ENCODE peak calls at places on chromosomes 5 and 9, in four cellular contexts. One of them, this sample, is unnamed.

GRCh38 chr9:121508415-121508814 is 8.8 kb upstream of the GGTA1 start:
- DNase-seq in AG10803: no peak
- DNase-seq in HCEC 1CT: no peak
- DNase-seq in AG08395: no peak
- DNase-seq in this sample: no peak

GRCh38 chr9:109118802-109119438 is 827 bp downstream of the TMEM245 start:
- DNase-seq in AG10803: peak
- DNase-seq in HCEC 1CT: peak
- DNase-seq in AG08395: peak
- DNase-seq in this sample: no peak

GRCh38 chr5:132207783-132208182 is 19.9 kb downstream of the P4HA2 start:
- DNase-seq in AG10803: no peak
- DNase-seq in HCEC 1CT: no peak
- DNase-seq in AG08395: no peak
- DNase-seq in this sample: no peak

GRCh38 chr5:74325866-74326265 is 314.7 kb downstream of the ENC1 start:
- DNase-seq in AG10803: peak
- DNase-seq in HCEC 1CT: peak
- DNase-seq in AG08395: peak
- DNase-seq in this sample: no peak

GRCh38 chr5:142246263-142246662 is 78.6 kb downstream of the SPRY4 start:
- DNase-seq in AG10803: peak
- DNase-seq in HCEC 1CT: peak
- DNase-seq in AG08395: peak
- DNase-seq in this sample: peak

GRCh38 chr5:159316519-159317383 is 13.5 kb downstream of the IL12B start:
- DNase-seq in AG10803: peak
- DNase-seq in HCEC 1CT: peak
- DNase-seq in AG08395: peak
- DNase-seq in this sample: no peak

GRCh38 chr5:119439140-119439625 is 13.1 kb upstream of the HSD17B4 start:
- DNase-seq in AG10803: no peak
- DNase-seq in HCEC 1CT: no peak
- DNase-seq in AG08395: no peak
- DNase-seq in this sample: no peak

GRCh38 chr9:79969383-79969782 is 397.6 kb downstream of the TLE4 start:
- DNase-seq in AG10803: no peak
- DNase-seq in HCEC 1CT: no peak
- DNase-seq in AG08395: no peak
- DNase-seq in this sample: no peak

GRCh38 chr5:148827723-148828122 is 1.3 kb downstream of the ADRB2 start:
- DNase-seq in AG10803: no peak
- DNase-seq in HCEC 1CT: no peak
- DNase-seq in AG08395: no peak
- DNase-seq in this sample: no peak

GRCh38 chr9:109381011-109381729 is 60.3 kb upstream of the EPB41L4B start:
- DNase-seq in AG10803: no peak
- DNase-seq in HCEC 1CT: no peak
- DNase-seq in AG08395: no peak
- DNase-seq in this sample: peak

This sample was measured in stromal cell of bone marrow.